ENCODE peak calls at places on chromosomes 5 and 9, in five cellular contexts. Z is NCI-H1436; K is ecto neural progenitor cell; R is stimulated activated CD8-positive, alpha-beta memory T cell treated with anti-CD3 and anti-CD28 coated beads, Interleukin-12 subunit alpha, Interleukin-12 subunit beta, amount 100 ng/mL, for 1 hour; N is AG04449. L is an unnamed sample.

GRCh38 chr5:14266171-14266570 is 123.0 kb downstream of the TRIO start:
- DNase-seq in Z (no peak), K (no peak), R (no peak), N (no peak), L (no peak)

GRCh38 chr9:136014147-136014927 is 53.2 kb upstream of the UBAC1 start:
- DNase-seq in Z (no peak), K (no peak), R (no peak), N (no peak), L (no peak)

GRCh38 chr9:90854637-90855036 is 53.0 kb downstream of the SYK start:
- DNase-seq in Z (no peak), K (no peak), R (no peak), N (no peak), L (no peak)

GRCh38 chr9:35051069-35051967 is 21.1 kb downstream of the VCP start:
- DNase-seq in Z (peak), K (no peak), R (peak), N (no peak), L (peak)

GRCh38 chr5:148750614-148751013 is 75.8 kb upstream of the ADRB2 start:
- DNase-seq in Z (no peak), K (no peak), R (no peak), N (no peak), L (no peak)

GRCh38 chr5:65418661-65419060 is 63.1 kb downstream of the ADAMTS6 start:
- DNase-seq in Z (no peak), K (no peak), R (no peak), N (no peak), L (no peak)

GRCh38 chr5:114949001-114949400 is 220.7 kb downstream of the TRIM36 start:
- DNase-seq in Z (no peak), K (no peak), R (no peak), N (no peak), L (no peak)

GRCh38 chr5:113081881-113082546 is 105.4 kb downstream of the DCP2 start:
- DNase-seq in Z (no peak), K (no peak), R (no peak), N (no peak), L (no peak)

GRCh38 chr5:171601266-171601881 is 181.9 kb downstream of the FGF18 start:
- DNase-seq in Z (no peak), K (peak), R (no peak), N (no peak), L (no peak)

GRCh38 chr9:70120834-70121510 is 77.3 kb downstream of the MAMDC2 start:
- DNase-seq in Z (no peak), K (peak), R (no peak), N (peak), L (peak)

GRCh38 chr5:98880151-98880550 is 48.7 kb downstream of the CHD1 start:
- DNase-seq in Z (no peak), K (no peak), R (no peak), N (no peak), L (no peak)

GRCh38 chr5:142315231-142315900 is 9.5 kb downstream of the SPRY4 start:
- DNase-seq in Z (no peak), K (no peak), R (no peak), N (no peak), L (no peak)

GRCh38 chr5:138985683-138986082 is 110.5 kb upstream of the LRRTM2 start:
- DNase-seq in Z (no peak), K (peak), R (no peak), N (no peak), L (no peak)

GRCh38 chr9:104772707-104773106 is 8.8 kb downstream of the NIPSNAP3B start:
- DNase-seq in Z (no peak), K (no peak), R (no peak), N (no peak), L (no peak)

GRCh38 chr9:4301302-4301701 is 1.4 kb upstream of the GLIS3 start:
- DNase-seq in Z (no peak), K (no peak), R (no peak), N (peak), L (no peak)

GRCh38 chr9:117718085-117718484 is 13.9 kb downstream of the TLR4 start:
- DNase-seq in Z (no peak), K (no peak), R (no peak), N (no peak), L (no peak)

GRCh38 chr9:109097156-109097555 is 22.6 kb downstream of the TMEM245 start:
- DNase-seq in Z (no peak), K (no peak), R (no peak), N (no peak), L (no peak)

GRCh38 chr9:85723220-85723619 is 18.5 kb downstream of the AGTPBP1 start:
- DNase-seq in Z (no peak), K (peak), R (peak), N (no peak), L (peak)

GRCh38 chr5:16593630-16594029 is 23.2 kb downstream of the RETREG1 start:
- DNase-seq in Z (no peak), K (no peak), R (no peak), N (no peak), L (no peak)

GRCh38 chr5:14383923-14384322 is 197.7 kb upstream of the OTULINL start:
- DNase-seq in Z (no peak), K (no peak), R (no peak), N (no peak), L (no peak)

GRCh38 chr5:95471922-95472321 is 80.8 kb downstream of the FAM81B start:
- DNase-seq in Z (no peak), K (no peak), R (no peak), N (peak), L (no peak)

GRCh38 chr9:85536076-85536475 is 205.7 kb downstream of the AGTPBP1 start:
- DNase-seq in Z (no peak), K (no peak), R (no peak), N (peak), L (no peak)

GRCh38 chr9:84216151-84216550 is 124.4 kb downstream of the SLC28A3 start:
- DNase-seq in Z (no peak), K (no peak), R (no peak), N (no peak), L (no peak)

GRCh38 chr5:76958976-76959767 is 6.3 kb downstream of the CRHBP start:
- DNase-seq in Z (no peak), K (no peak), R (no peak), N (no peak), L (no peak)

GRCh38 chr5:31887556-31887955 is 248.6 kb downstream of the PDZD2 start:
- DNase-seq in Z (no peak), K (no peak), R (no peak), N (no peak), L (no peak)

GRCh38 chr5:53739111-53739510 is 178.7 kb downstream of the NDUFS4 start:
- DNase-seq in Z (no peak), K (no peak), R (no peak), N (no peak), L (no peak)

GRCh38 chr5:132674671-132675506 is 1.1 kb downstream of the IL4 start:
- DNase-seq in Z (no peak), K (no peak), R (no peak), N (peak), L (no peak)

GRCh38 chr5:172837640-172838039 is 3.6 kb downstream of the ERGIC1 start:
- DNase-seq in Z (peak), K (no peak), R (peak), N (no peak), L (peak)

L was measured in mucosa of descending colon.